ENCODE peak calls at places on chromosomes 2 and 18, in four cellular contexts. X is mesendoderm, V is neuronal stem cell, L is IMR-90. T is an unnamed sample.

GRCh38 chr2:202064206-202064880 is 8.7 kb upstream of the KIAA2012 start:
- DNase-seq in V (peak), X (peak), L (peak), T (peak)

GRCh38 chr2:174561283-174562275 is 36.0 kb downstream of the WIPF1 start:
- DNase-seq in L (peak), V (no peak), X (no peak), T (no peak)

GRCh38 chr2:148974126-148974525 is 64.4 kb upstream of the LYPD6B start:
- DNase-seq in L (no peak), X (peak), V (no peak), T (no peak)

GRCh38 chr18:46538376-46538775 is 118.6 kb downstream of the LOXHD1 start:
- DNase-seq in L (no peak), X (no peak), V (no peak), T (no peak)

GRCh38 chr18:32888311-32888710 is 115.5 kb upstream of the KLHL14 start:
- DNase-seq in V (no peak), L (no peak), X (no peak), T (no peak)

GRCh38 chr2:26757873-26758789 is 6.0 kb upstream of the SLC35F6 start:
- DNase-seq in X (peak), L (peak), V (no peak), T (peak)

GRCh38 chr2:36356990-36357505 is 1.5 kb downstream of the CRIM1 start:
- DNase-seq in X (no peak), V (no peak), L (peak), T (no peak)

GRCh38 chr2:176330612-176331011 is 61.4 kb downstream of the MTX2 start:
- DNase-seq in X (no peak), V (no peak), L (no peak), T (no peak)

GRCh38 chr2:54310314-54310713 is 54.3 kb upstream of the TSPYL6 start:
- DNase-seq in L (peak), V (no peak), X (peak), T (no peak)

GRCh38 chr18:35524236-35524635 is 26.5 kb upstream of the INO80C start:
- DNase-seq in X (no peak), L (no peak), V (no peak), T (no peak)

GRCh38 chr18:23650963-23651927 is 11.5 kb downstream of the ANKRD29 start:
- DNase-seq in L (peak), V (no peak), X (no peak), T (no peak)

GRCh38 chr2:28160986-28161425 is 231.7 kb upstream of the FOSL2 start:
- DNase-seq in X (peak), V (no peak), L (peak), T (no peak)

GRCh38 chr2:68807821-68808266 is 63.4 kb downstream of the BMP10 start:
- DNase-seq in V (no peak), L (peak), X (peak), T (no peak)

GRCh38 chr2:43798300-43798699 is 24.5 kb downstream of the DYNC2LI1 start:
- DNase-seq in V (no peak), L (no peak), X (peak), T (no peak)

GRCh38 chr2:71462641-71463341 is 9.4 kb downstream of the DYSF start:
- DNase-seq in L (no peak), X (no peak), V (no peak), T (peak)

GRCh38 chr2:9311488-9311887 is 104.9 kb downstream of the ASAP2 start:
- DNase-seq in V (no peak), L (peak), X (no peak), T (no peak)

GRCh38 chr2:15745907-15746306 is 154.2 kb downstream of the DDX1 start:
- DNase-seq in V (no peak), L (no peak), X (no peak), T (no peak)

GRCh38 chr18:72086421-72086820 is 457.7 kb downstream of the CBLN2 start:
- DNase-seq in L (no peak), X (peak), V (no peak), T (no peak)

GRCh38 chr2:170815746-170816498 is 765 bp upstream of the GAD1 start:
- DNase-seq in X (peak), V (peak), L (peak), T (peak)

GRCh38 chr2:169393068-169393590 is 30.8 kb upstream of the LRP2 start:
- DNase-seq in L (no peak), V (no peak), X (peak), T (no peak)

GRCh38 chr2:221792971-221793670 is 221.0 kb upstream of the EPHA4 start:
- DNase-seq in L (no peak), V (peak), X (peak), T (peak)

GRCh38 chr2:47313141-47313691 is 89.7 kb upstream of the MSH2 start:
- DNase-seq in L (no peak), X (peak), V (no peak), T (no peak)

GRCh38 chr2:240197439-240198139 is 57.1 kb upstream of the OTOS start:
- DNase-seq in X (no peak), V (no peak), L (no peak), T (no peak)

GRCh38 chr2:177603734-177604133 is 211.2 kb downstream of the AGPS start:
- DNase-seq in X (no peak), L (no peak), V (no peak), T (no peak)

GRCh38 chr2:122031544-122032263 is 276.3 kb downstream of the TSN start:
- DNase-seq in V (no peak), X (no peak), L (peak), T (no peak)

GRCh38 chr2:241460631-241461030 is 47.8 kb downstream of the STK25 start:
- DNase-seq in V (no peak), L (no peak), X (no peak), T (no peak)

GRCh38 chr2:196170681-196171247 is 614 bp downstream of the STK17B start:
- DNase-seq in V (peak), X (peak), L (peak), T (peak)

GRCh38 chr2:203195331-203195730 is 43.5 kb upstream of the CYP20A1 start:
- DNase-seq in V (no peak), L (no peak), X (no peak), T (no peak)

GRCh38 chr18:28657836-28658410 is 481.0 kb upstream of the CDH2 start:
- DNase-seq in V (no peak), L (no peak), X (no peak), T (no peak)

GRCh38 chr2:238158807-238159539 is at the start of gene ERFE:
- DNase-seq in V (peak), X (peak), L (peak), T (peak)

GRCh38 chr2:238158018-238158806 is 558 bp upstream of the ERFE start:
- DNase-seq in X (no peak), L (no peak), V (no peak), T (no peak)

GRCh38 chr2:238159676-238160205 is 971 bp downstream of the ERFE start:
- DNase-seq in L (no peak), X (no peak), V (no peak), T (no peak)

GRCh38 chr2:238155761-238156694 is 2.7 kb upstream of the ERFE start:
- DNase-seq in X (no peak), L (peak), V (no peak), T (no peak)

GRCh38 chr2:238157506-238158017 is 1.2 kb upstream of the ERFE start:
- DNase-seq in L (no peak), X (no peak), V (no peak), T (no peak)
- H2BK15ac ChIP-seq in L (no peak), X (no peak), V (peak), T (no peak)

GRCh38 chr18:9738266-9738969 is 30.3 kb downstream of the RAB31 start:
- DNase-seq in X (no peak), V (no peak), L (no peak), T (no peak)

GRCh38 chr18:9739516-9739915 is 31.4 kb downstream of the RAB31 start:
- DNase-seq in X (peak), V (no peak), L (no peak), T (no peak)

GRCh38 chr18:9736445-9736844 is 28.3 kb downstream of the RAB31 start:
- DNase-seq in L (no peak), X (no peak), V (no peak), T (no peak)

GRCh38 chr18:9736942-9737813 is 29.1 kb downstream of the RAB31 start:
- DNase-seq in X (no peak), L (peak), V (no peak), T (no peak)

DNA sequence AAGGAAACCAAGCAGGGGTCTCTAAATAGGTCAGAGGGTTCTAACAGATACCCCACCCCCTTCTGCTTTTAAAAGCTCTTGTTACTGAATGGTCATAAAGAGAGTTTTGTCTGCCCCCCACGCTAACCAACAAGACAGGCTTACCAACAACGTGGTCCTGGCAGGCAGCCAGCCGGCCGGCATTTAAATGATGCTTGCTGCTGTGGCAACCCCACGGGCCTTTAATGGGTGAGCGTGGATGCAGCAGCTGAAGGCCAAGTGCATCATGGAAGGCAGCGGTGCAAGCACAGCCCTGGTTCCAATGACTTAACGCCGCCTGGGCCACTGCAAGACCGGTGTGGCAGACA is 29.7 kb downstream of the RAB31 start:
- DNase-seq in X (no peak), V (no peak), L (no peak), T (no peak)
- H3K4ac ChIP-seq in X (no peak), V (no peak), L (no peak), T (no peak)

GRCh38 chr2:17578466-17578928 is 38.0 kb downstream of the VSNL1 start:
- DNase-seq in X (peak), L (no peak), V (no peak), T (peak)
- H2AK5ac ChIP-seq in X (peak), L (no peak), V (no peak), T (no peak)

GRCh38 chr18:60929966-60930365 is 403.3 kb upstream of the CDH20 start:
- DNase-seq in X (no peak), V (no peak), L (no peak), T (no peak)

GRCh38 chr18:60936101-60936500 is 397.1 kb upstream of the CDH20 start:
- DNase-seq in L (no peak), X (no peak), V (no peak), T (no peak)

GRCh38 chr18:60935046-60935445 is 398.2 kb upstream of the CDH20 start:
- DNase-seq in L (no peak), V (no peak), X (no peak), T (no peak)
- H2BK15ac ChIP-seq in L (no peak), V (no peak), X (no peak), T (no peak)